ENCODE peak calls at places on chromosomes 13 and 19, in nine cellular contexts. W, K, A, U, R, V, T, M and H are unnamed samples.

GRCh38 chr19:3375221-3376088 is 9.1 kb downstream of the NFIC start:
- DNase-seq in T (no peak), M (peak; percentile 57), W (no peak), A (no peak), R (no peak), V (peak; percentile 78), K (no peak), U (peak; percentile 96), H (no peak)

GRCh38 chr13:80363890-80364503 is 23.1 kb upstream of the SPRY2 start:
- DNase-seq in V (no peak), T (peak; percentile 47), W (peak; percentile 80), A (no peak), K (peak; percentile 58), U (no peak), R (no peak), M (no peak), H (no peak)

GRCh38 chr19:17576758-17577532 is 21.5 kb downstream of the COLGALT1 start:
- DNase-seq in A (peak; percentile 87), U (no peak), V (no peak), T (peak; percentile 98), K (peak; percentile 63), R (peak; percentile 100), W (no peak), M (peak; percentile 87), H (no peak)

GRCh38 chr19:2051771-2052704 is 994 bp upstream of the MKNK2 start:
- DNase-seq in R (peak; percentile 30), M (peak; percentile 78), K (no peak), W (no peak), V (no peak), A (no peak), T (no peak), U (peak; percentile 92), H (peak; percentile 45)

GRCh38 chr19:2952953-2953481 is 8.2 kb upstream of the ZNF77 start:
- DNase-seq in R (no peak), A (no peak), M (peak; percentile 83), U (no peak), T (no peak), K (no peak), W (no peak), V (no peak), H (no peak)

GRCh38 chr13:45951724-45952123 is 100.2 kb upstream of the SIAH3 start:
- DNase-seq in U (no peak), W (no peak), A (no peak), M (no peak), V (no peak), T (no peak), K (no peak), R (no peak), H (no peak)

GRCh38 chr13:20495087-20496023 is 30.3 kb downstream of the CRYL1 start:
- DNase-seq in A (peak; percentile 50), W (peak; percentile 47), K (peak; percentile 75), V (no peak), R (peak; percentile 46), T (peak; percentile 69), M (peak; percentile 74), U (no peak), H (peak; percentile 33)

GRCh38 chr13:110993788-110994187 is 78.9 kb upstream of the ANKRD10 start:
- DNase-seq in T (peak; percentile 44), V (no peak), K (no peak), W (no peak), M (no peak), R (peak; percentile 54), A (no peak), U (no peak), H (no peak)

GRCh38 chr19:6100284-6100915 is 9.9 kb downstream of the RFX2 start:
- DNase-seq in R (no peak), M (no peak), K (peak; percentile 64), W (no peak), T (no peak), U (no peak), V (no peak), A (no peak), H (no peak)

GRCh38 chr19:19096641-19097627 is 33.1 kb downstream of the SLC25A42 start:
- DNase-seq in U (no peak), M (peak; percentile 50), V (no peak), T (no peak), A (peak; percentile 71), R (no peak), K (no peak), W (no peak), H (no peak)
- H3K9me3 ChIP-seq in U (no peaks in the 10 kb centered on the region), M (no peaks in the 10 kb centered on the region), V (no peaks in the 10 kb centered on the region), T (no peaks in the 10 kb centered on the region), A (no peaks in the 10 kb centered on the region), R (no peaks in the 10 kb centered on the region), K (no peaks in the 10 kb centered on the region), W (no peaks in the 10 kb centered on the region), H (no peaks in the 10 kb centered on the region)

GRCh38 chr19:41965127-41965526 is 6.0 kb upstream of the RABAC1 start:
- DNase-seq in V (no peak), M (no peak), T (no peak), R (no peak), U (no peak), K (no peak), W (no peak), A (no peak), H (no peak)
- H3K9me3 ChIP-seq in V (no peaks in the 10 kb centered on the region), M (no peaks in the 10 kb centered on the region), T (no peaks in the 10 kb centered on the region), R (no peaks in the 10 kb centered on the region), U (no peaks in the 10 kb centered on the region), K (no peaks in the 10 kb centered on the region), W (no peaks in the 10 kb centered on the region), A (no peaks in the 10 kb centered on the region), H (no peaks in the 10 kb centered on the region)

DNA sequence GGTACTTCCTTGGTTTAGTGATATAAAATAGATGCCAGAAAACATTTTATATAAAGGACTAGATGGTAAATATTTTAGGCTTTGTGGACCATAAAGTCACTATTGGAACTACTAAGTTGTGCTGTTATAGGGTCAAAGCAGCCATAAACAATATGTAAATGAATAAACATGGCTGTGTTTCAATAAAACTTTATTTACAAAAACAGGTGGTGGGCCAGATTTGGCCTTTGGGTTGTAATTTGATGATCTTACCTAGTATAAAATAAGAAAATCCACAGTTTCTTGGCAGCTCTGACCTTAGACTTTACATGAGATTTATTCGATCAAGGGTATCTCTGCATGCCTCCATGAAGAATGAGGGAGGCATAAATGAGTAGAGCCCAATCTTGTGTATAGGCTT is 232.0 kb upstream of the PCDH9 start:
- DNase-seq in K (no peak), M (no peak), R (no peak), V (no peak), A (no peak), U (no peak), W (no peak), T (no peak), H (no peak)
- H3K9me3 ChIP-seq in K (no peaks in the 10 kb centered on the region), M (no peaks in the 10 kb centered on the region), R (no peaks in the 10 kb centered on the region), V (no peaks in the 10 kb centered on the region), A (no peaks in the 10 kb centered on the region), U (no peaks in the 10 kb centered on the region), W (no peaks in the 10 kb centered on the region), T (no peaks in the 10 kb centered on the region), H (no peaks in the 10 kb centered on the region)

DNA sequence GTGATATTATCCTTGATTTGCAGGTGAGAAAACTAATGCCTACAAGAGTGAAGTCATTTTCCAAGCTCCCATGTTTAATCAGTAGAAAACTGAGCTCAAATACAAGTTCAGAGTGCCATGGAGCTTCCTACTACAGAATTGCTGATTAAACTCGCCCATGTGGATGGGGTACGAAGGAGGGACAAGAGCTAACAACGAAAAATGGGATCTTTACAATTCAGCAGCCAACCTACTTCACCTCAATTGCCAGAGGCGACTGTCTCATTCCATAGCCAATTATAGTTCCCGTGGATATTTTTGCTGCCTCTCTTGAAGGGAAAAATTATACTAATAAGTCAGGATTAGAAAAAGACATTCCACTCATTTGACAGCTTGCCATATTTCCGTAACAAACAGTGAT is 1155.1 kb downstream of the OLFM4 start:
- DNase-seq in W (no peak), U (no peak), V (no peak), R (no peak), A (no peak), K (no peak), M (no peak), T (no peak), H (no peak)
- H3K9me3 ChIP-seq in W (no peaks in the 10 kb centered on the region), U (no peaks in the 10 kb centered on the region), V (no peaks in the 10 kb centered on the region), R (no peaks in the 10 kb centered on the region), A (peaks cover 10% of the 10 kb centered on the region), K (no peaks in the 10 kb centered on the region), M (no peaks in the 10 kb centered on the region), T (no peaks in the 10 kb centered on the region), H (peaks cover 6% of the 10 kb centered on the region)